ENCODE peak calls at places on chromosomes 13 and 19, in ten cellular contexts. U is aorta; D is nephron progenitor cell; O is MCF 10A; J is omental fat pad; P is ecto neural progenitor cell; Q is IMR-90; N is left ventricle myocardium inferior; T is CD4-positive, alpha-beta T cell; B is left cardiac atrium. G is an unnamed sample.

GRCh38 chr19:50434525-50434924 is 1.8 kb downstream of the MYBPC2 start:
- DNase-seq in U (no peak), D (peak), O (no peak), J (no peak), P (no peak), Q (no peak), N (no peak), T (no peak), B (no peak), G (no peak)

GRCh38 chr13:49740870-49741269 is 49.6 kb upstream of the EBPL start:
- DNase-seq in U (no peak), D (no peak), O (no peak), J (no peak), P (no peak), Q (no peak), N (no peak), T (no peak), B (no peak), G (no peak)

GRCh38 chr13:30679483-30680330 is 55.6 kb upstream of the ALOX5AP start:
- DNase-seq in U (no peak), D (peak), O (peak), J (no peak), P (no peak), Q (peak), N (no peak), T (peak), B (no peak), G (peak)

GRCh38 chr13:50617134-50617721 is 226.3 kb downstream of the DLEU7 start:
- DNase-seq in U (no peak), D (no peak), O (peak), J (no peak), P (no peak), Q (peak), N (no peak), T (no peak), B (no peak), G (no peak)

GRCh38 chr19:2391118-2391725 is 31.2 kb downstream of the TMPRSS9 start:
- DNase-seq in U (no peak), D (peak), O (peak), J (no peak), P (no peak), Q (peak), N (no peak), T (peak), B (no peak), G (peak)

GRCh38 chr19:16094360-16095070 is 17.2 kb upstream of the RAB8A start:
- DNase-seq in U (no peak), D (no peak), O (no peak), J (no peak), P (no peak), Q (no peak), N (no peak), T (no peak), B (no peak), G (no peak)

GRCh38 chr19:30453768-30454167 is 81.6 kb downstream of the ZNF536 start:
- DNase-seq in U (no peak), D (no peak), O (no peak), J (no peak), P (no peak), Q (no peak), N (no peak), T (no peak), B (no peak), G (no peak)

GRCh38 chr13:65836066-65836465 is 1394.1 kb downstream of the PCDH9 start:
- DNase-seq in U (no peak), D (no peak), O (no peak), J (no peak), P (no peak), Q (no peak), N (no peak), T (no peak), B (no peak), G (no peak)

GRCh38 chr13:59391696-59392095 is 772.0 kb downstream of the DIAPH3 start:
- DNase-seq in U (no peak), D (peak), O (peak), J (no peak), P (peak), Q (peak), N (no peak), T (peak), B (peak), G (peak)

GRCh38 chr19:53254451-53255341 is at the start of gene ZNF677:
- DNase-seq in U (peak), D (peak), O (no peak), J (peak), P (peak), Q (peak), N (peak), T (peak), B (peak), G (peak)

GRCh38 chr13:81304121-81304659 is 963.3 kb upstream of the SPRY2 start:
- DNase-seq in U (no peak), D (no peak), O (peak), J (no peak), P (no peak), Q (no peak), N (no peak), T (no peak), B (no peak), G (no peak)

G was measured in CD4-positive, alpha-beta memory T cell.